ENCODE peak calls at places on chromosomes 11 and 22, in four cellular contexts. M, I, D and E are unnamed samples.

GRCh38 chr22:39502109-39502788 is at the start of gene MIEF1:
- DNase-seq in M (peak), D (peak), I (peak), E (peak)

GRCh38 chr11:75056806-75057205 is 39.9 kb downstream of the OR2AT4 start:
- DNase-seq in D (no peak), M (peak), I (peak), E (no peak)

GRCh38 chr22:26586556-26587325 is 3.2 kb downstream of the TPST2 start:
- DNase-seq in I (no peak), D (no peak), M (no peak), E (no peak)

GRCh38 chr11:126542621-126543020 is 187.1 kb downstream of the ST3GAL4 start:
- DNase-seq in I (no peak), M (no peak), D (no peak), E (no peak)

GRCh38 chr11:133474461-133474860 is 57.8 kb downstream of the OPCML start:
- DNase-seq in M (no peak), D (no peak), I (no peak), E (no peak)

GRCh38 chr11:76785513-76785912 is 2.4 kb downstream of the TSKU start:
- DNase-seq in I (no peak), M (no peak), D (no peak), E (no peak)

GRCh38 chr11:68282141-68282860 is 10.5 kb upstream of the C11orf24 start:
- DNase-seq in M (peak), I (no peak), D (no peak), E (no peak)

GRCh38 chr11:36305047-36305446 is 9.0 kb downstream of the PRR5L start:
- DNase-seq in D (no peak), M (no peak), I (no peak), E (no peak)

GRCh38 chr11:73493838-73494598 is 103.9 kb downstream of the FAM168A start:
- DNase-seq in D (peak), I (peak), M (no peak), E (no peak)

GRCh38 chr11:14021738-14022137 is 59.2 kb downstream of the SPON1 start:
- DNase-seq in D (no peak), I (no peak), M (no peak), E (no peak)

GRCh38 chr22:25366876-25367466 is 147.5 kb downstream of the CRYBB2 start:
- DNase-seq in I (peak), D (no peak), M (no peak), E (no peak)
- H3K4me3 ChIP-seq in I (no peak), D (no peak), M (no peak), E (no peak)

GRCh38 chr22:22935546-22936157 is 48.0 kb downstream of the IGLL5 start:
- DNase-seq in D (no peak), M (no peak), I (no peak), E (no peak)
- TF ChIP-seq CTCF in D (no peak), M (no peak), I (no peak), E (no peak)

DNA sequence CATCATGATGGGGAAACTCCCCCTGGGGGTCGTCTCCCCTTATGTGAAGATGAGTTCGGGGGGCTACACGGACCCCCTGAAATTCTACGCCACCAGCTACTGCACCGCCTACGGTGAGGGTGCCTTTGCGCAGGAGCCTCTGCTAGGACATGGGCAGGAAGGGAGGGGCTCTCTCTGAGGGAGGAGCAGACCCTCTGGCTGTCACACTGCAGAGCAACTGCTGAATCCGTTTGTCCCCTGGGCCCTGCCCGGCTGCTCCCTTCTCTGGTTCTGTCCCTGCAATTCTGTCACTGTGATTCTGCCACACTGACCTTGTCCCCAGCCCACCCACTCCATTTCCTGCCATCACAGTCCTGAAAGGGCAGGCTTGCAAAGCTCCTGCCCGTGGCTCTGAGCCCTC is 26.7 kb upstream of the LRRC10B start:
- DNase-seq in M (no peak), D (no peak), I (no peak), E (no peak)
- H3K4me3 ChIP-seq in M (no peak), D (no peak), I (no peak), E (no peak)

GRCh38 chr22:41907436-41908401 is 7.2 kb downstream of the SHISA8 start:
- DNase-seq in D (peak), I (no peak), M (no peak), E (no peak)

GRCh38 chr22:41909290-41910049 is 5.4 kb downstream of the SHISA8 start:
- DNase-seq in M (no peak), D (no peak), I (no peak), E (no peak)

GRCh38 chr22:41910050-41910598 is 4.8 kb downstream of the SHISA8 start:
- DNase-seq in I (no peak), M (no peak), D (no peak), E (no peak)

GRCh38 chr22:41906822-41907221 is 8.1 kb downstream of the SHISA8 start:
- DNase-seq in I (no peak), D (no peak), M (no peak), E (no peak)

GRCh38 chr22:41908409-41909289 is 6.2 kb downstream of the SHISA8 start:
- DNase-seq in I (no peak), M (peak), D (no peak), E (no peak)
- TF ChIP-seq CTCF in I (no peak), M (no peak), D (no peak), E (no peak)

DNA sequence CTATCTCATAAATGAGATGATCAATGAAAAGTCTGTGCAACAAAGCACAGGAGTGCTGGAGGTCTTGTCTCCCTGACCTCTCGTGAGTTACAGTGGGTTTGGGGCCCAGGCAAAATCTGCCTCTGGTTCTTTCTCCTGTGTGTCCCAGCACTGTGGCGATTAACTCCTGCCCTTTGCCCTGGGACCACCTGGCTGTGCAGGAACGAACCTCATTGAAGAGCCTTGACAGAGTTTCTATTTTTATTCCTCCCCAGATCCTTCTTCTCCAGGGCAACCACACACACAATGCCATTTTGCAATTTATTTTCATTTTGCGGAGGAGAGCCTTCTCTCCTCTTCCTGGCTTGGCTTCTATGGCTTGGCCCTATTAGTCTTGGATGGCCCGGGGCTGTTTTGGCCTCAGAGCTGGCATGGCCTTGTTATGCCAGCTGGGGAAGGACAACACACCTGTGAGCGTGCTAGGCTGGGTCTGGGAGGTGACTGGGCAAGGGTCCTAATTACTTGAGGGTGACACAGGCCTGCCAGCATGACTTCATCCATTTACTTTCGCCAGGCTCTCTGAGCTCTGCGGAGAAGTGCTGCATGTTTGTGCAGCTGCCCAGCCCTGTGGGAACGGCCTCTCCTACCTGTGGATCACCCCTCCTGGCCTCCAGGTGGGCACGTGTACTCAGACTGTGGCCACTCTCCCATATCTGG is 153.8 kb downstream of the SNX19 start:
- DNase-seq in I (no peak), D (no peak), M (no peak), E (no peak)
- H3K4me3 ChIP-seq in I (no peak), D (no peak), M (no peak), E (no peak)